ENCODE peak calls at places on chromosome 7, in five cellular contexts. A is psoas muscle, O is mammary epithelial cell, S is WERI-Rb-1, G is AG04450. I is an unnamed sample.

GRCh38 chr7:2018786-2019692 is 213.7 kb downstream of the MAD1L1 start:
- DNase-seq in S (no peak), O (no peak), G (peak; percentile 37), A (peak; percentile 64), I (no peak)

GRCh38 chr7:127654404-127655392 is 2.7 kb downstream of the SND1 start:
- DNase-seq in G (no peak), A (no peak), S (peak; percentile 63), O (peak; percentile 10), I (peak; percentile 24)

GRCh38 chr7:29606287-29606721 is 42.7 kb downstream of the PRR15 start:
- DNase-seq in S (peak; percentile 37), O (peak; percentile 70), G (no peak), A (no peak), I (peak; percentile 68)

GRCh38 chr7:101234636-101235035 is 3.0 kb downstream of the CLDN15 start:
- DNase-seq in G (no peak), S (peak; percentile 37), A (no peak), O (no peak), I (no peak)

GRCh38 chr7:7992502-7992901 is 23.9 kb downstream of the GLCCI1 start:
- DNase-seq in A (no peak), S (no peak), O (peak; percentile 4), G (no peak), I (no peak)

GRCh38 chr7:14351167-14351566 is 361.7 kb upstream of the ETV1 start:
- DNase-seq in A (no peak), O (no peak), G (no peak), S (no peak), I (no peak)

GRCh38 chr7:123557016-123557630 is 495 bp downstream of the NDUFA5 start:
- DNase-seq in G (no peak), S (no peak), O (no peak), A (no peak), I (no peak)

GRCh38 chr7:127588697-127589482 is 679 bp downstream of the ARF5 start:
- DNase-seq in S (peak; percentile 82), A (peak; percentile 76), O (peak; percentile 55), G (peak; percentile 20), I (peak; percentile 52)

GRCh38 chr7:5424689-5425506 is 1.3 kb upstream of the TNRC18 start:
- DNase-seq in O (peak; percentile 35), G (no peak), S (no peak), A (peak; percentile 79), I (peak; percentile 58)

GRCh38 chr7:83162402-83163256 is at the start of gene PCLO:
- DNase-seq in G (no peak), O (peak; percentile 98), A (peak; percentile 45), S (peak; percentile 95), I (peak; percentile 62)

GRCh38 chr7:155645652-155646051 is 1.2 kb downstream of the RBM33 start:
- DNase-seq in O (no peak), S (no peak), G (no peak), A (no peak), I (no peak)

GRCh38 chr7:38463277-38464224 is 167.6 kb downstream of the AMPH start:
- DNase-seq in O (peak; percentile 19), S (no peak), A (peak; percentile 82), G (peak; percentile 45), I (peak; percentile 73)

GRCh38 chr7:79612903-79613302 is 159.4 kb upstream of the MAGI2 start:
- DNase-seq in A (no peak), O (no peak), G (no peak), S (no peak), I (no peak)

GRCh38 chr7:152424348-152425108 is 11.3 kb downstream of the KMT2C start:
- DNase-seq in G (no peak), A (no peak), S (peak; percentile 71), O (peak; percentile 56), I (no peak)

GRCh38 chr7:38833329-38833728 is 75.7 kb downstream of the VPS41 start:
- DNase-seq in G (no peak), S (no peak), O (no peak), A (no peak), I (no peak)

GRCh38 chr7:119664601-119665000 is 608.4 kb upstream of the KCND2 start:
- DNase-seq in G (peak; percentile 20), A (no peak), O (peak; percentile 20), S (no peak), I (no peak)

GRCh38 chr7:82183633-82184032 is 259.9 kb downstream of the CACNA2D1 start:
- DNase-seq in S (no peak), A (no peak), O (peak; percentile 89), G (no peak), I (peak; percentile 38)

GRCh38 chr7:49852619-49853462 is 79.4 kb downstream of the VWC2 start:
- DNase-seq in S (peak; percentile 61), A (no peak), G (no peak), O (peak; percentile 61), I (peak; percentile 66)

GRCh38 chr7:50641442-50642405 is 76.5 kb upstream of the DDC start:
- DNase-seq in G (no peak), A (peak; percentile 86), O (no peak), S (peak; percentile 16), I (no peak)

GRCh38 chr7:13800694-13801448 is 188.6 kb downstream of the ETV1 start:
- DNase-seq in A (no peak), G (peak; percentile 71), S (no peak), O (peak; percentile 93), I (peak; percentile 41)

GRCh38 chr7:139603896-139604295 is 80.4 kb downstream of the CLEC2L start:
- DNase-seq in S (no peak), A (no peak), G (no peak), O (no peak), I (no peak)

GRCh38 chr7:21028990-21029337 is 242.3 kb upstream of the SP8 start:
- DNase-seq in A (no peak), G (no peak), S (no peak), O (no peak), I (no peak)

GRCh38 chr7:21020667-21021066 is 234.0 kb upstream of the SP8 start:
- DNase-seq in S (no peak), O (peak; percentile 30), G (no peak), A (no peak), I (no peak)

GRCh38 chr7:21028186-21028989 is 241.7 kb upstream of the SP8 start:
- DNase-seq in G (no peak), S (no peak), O (peak; percentile 79), A (no peak), I (peak; percentile 89)

GRCh38 chr7:21023841-21024502 is 237.3 kb upstream of the SP8 start:
- DNase-seq in S (no peak), A (no peak), G (no peak), O (no peak), I (no peak)
- TF ChIP-seq CTCF in S (no peak), A (no peak), G (no peak), O (no peak), I (no peak)

GRCh38 chr7:94374231-94374630 is 20.5 kb upstream of the COL1A2 start:
- DNase-seq in S (peak; percentile 75), G (peak; percentile 87), A (peak; percentile 83), O (peak; percentile 22), I (peak; percentile 68)
- TF ChIP-seq CTCF in S (peak; percentile 29), G (peak; percentile 14), A (no peak), O (no peak), I (no peak)

GRCh38 chr7:40698214-40698920 is 563.6 kb downstream of the SUGCT start:
- DNase-seq in S (no peak), G (no peak), A (no peak), O (peak; percentile 51), I (peak; percentile 8)

GRCh38 chr7:40701836-40702551 is 567.2 kb downstream of the SUGCT start:
- DNase-seq in O (peak; percentile 37), A (no peak), S (no peak), G (no peak), I (peak; percentile 62)

GRCh38 chr7:40698921-40699260 is 564.1 kb downstream of the SUGCT start:
- DNase-seq in O (no peak), A (no peak), G (no peak), S (no peak), I (no peak)

GRCh38 chr7:40697653-40698052 is 562.8 kb downstream of the SUGCT start:
- DNase-seq in O (peak; percentile 43), S (no peak), G (no peak), A (no peak), I (peak; percentile 44)

DNA sequence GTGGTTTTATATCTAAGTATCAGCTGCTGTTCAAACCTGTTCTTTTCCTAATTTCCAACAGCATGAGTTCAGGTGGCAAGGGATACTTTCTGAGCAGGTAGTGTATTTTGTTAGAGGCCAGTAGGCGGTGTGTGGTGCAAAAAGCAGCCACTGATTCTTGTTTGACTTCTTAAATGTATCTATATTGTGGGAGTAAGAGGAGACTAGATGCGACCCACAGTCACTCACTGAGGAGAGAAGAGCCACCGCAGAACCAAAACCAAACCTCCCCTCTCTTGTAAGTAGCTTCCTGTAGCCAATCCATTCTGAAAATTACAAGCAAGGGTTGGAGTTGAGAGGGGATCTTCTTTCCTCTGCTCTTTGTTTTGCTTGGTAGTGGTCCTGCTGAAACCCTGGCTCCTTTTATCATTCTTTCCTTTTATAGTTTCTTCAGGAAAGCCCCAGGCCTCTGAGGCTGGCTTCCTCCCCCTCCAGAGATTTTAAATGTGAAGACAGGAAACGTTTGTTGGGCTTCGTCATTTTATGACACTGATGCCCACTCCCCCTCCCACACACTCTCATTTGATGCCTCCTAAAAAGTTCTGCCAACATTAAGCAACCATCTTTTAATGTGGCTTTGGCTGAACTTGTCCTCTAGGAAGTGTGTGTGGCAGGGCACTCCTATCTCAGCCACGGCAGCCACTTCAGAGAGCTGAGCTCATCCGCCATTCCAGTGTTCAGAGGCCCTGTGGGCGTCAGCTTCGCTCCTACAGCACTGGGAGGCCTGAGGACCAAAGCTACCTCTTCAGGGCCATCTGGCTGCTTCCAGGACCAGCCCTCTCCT is 566.1 kb downstream of the SUGCT start:
- DNase-seq in S (no peak), O (peak; percentile 54), A (no peak), G (no peak), I (peak; percentile 49)
- TF ChIP-seq CTCF in S (peak; percentile 11), O (peak; percentile 15), A (no peak), G (no peak), I (no peak)

GRCh38 chr7:134289423-134289822 is 27.3 kb downstream of the SLC35B4 start:
- DNase-seq in A (no peak), S (no peak), G (no peak), O (no peak), I (no peak)

GRCh38 chr7:134297489-134297888 is 19.2 kb downstream of the SLC35B4 start:
- DNase-seq in A (no peak), S (no peak), O (no peak), G (no peak), I (no peak)

GRCh38 chr7:134290286-134290685 is 26.4 kb downstream of the SLC35B4 start:
- DNase-seq in S (no peak), A (no peak), G (no peak), O (peak; percentile 52), I (peak; percentile 63)

GRCh38 chr7:134288265-134288664 is 28.5 kb downstream of the SLC35B4 start:
- DNase-seq in A (no peak), G (no peak), O (peak; percentile 2), S (no peak), I (no peak)

DNA sequence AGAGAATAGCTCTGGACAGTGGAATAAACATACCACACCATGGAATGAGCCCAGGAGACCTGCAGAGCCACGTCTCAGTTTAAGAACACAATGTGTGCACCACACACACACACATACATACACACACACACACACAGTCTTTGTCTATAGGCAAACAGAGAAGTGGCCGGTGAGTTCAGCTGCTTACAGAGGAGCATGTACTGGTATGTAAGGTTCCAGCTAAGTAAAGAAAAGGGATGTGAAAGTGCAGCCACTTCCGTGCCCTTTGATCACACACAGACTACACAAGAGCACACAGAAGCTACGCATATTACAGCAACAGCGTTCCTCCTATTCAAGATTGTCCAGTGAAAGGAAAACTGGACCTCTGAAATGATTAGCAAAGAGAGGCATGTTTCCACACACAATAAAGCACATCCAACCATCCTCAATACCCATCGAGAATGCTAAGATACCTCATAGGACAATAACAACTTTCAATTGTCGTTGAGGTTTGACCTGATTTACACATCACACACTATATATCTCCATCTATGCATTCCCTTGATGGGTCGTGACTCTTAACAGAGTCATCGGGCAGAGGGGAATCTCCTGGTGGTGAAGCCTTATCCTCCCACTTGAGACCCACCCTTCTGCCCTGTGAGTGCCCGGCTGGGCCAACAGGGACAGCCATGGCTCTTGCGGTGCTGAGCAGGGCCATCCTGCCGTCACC is 23.5 kb downstream of the SLC35B4 start:
- DNase-seq in S (no peak), O (no peak), A (no peak), G (no peak), I (no peak)
- TF ChIP-seq CTCF in S (no peak), O (no peak), A (no peak), G (no peak), I (no peak)

I was measured in MCF 10A.